ENCODE peak calls at places on chromosomes 3 and 15, in eight cellular contexts. C is NCI-H1092; B is C1 segment of cervical spinal cord; D is colonic mucosa; A is DMS53; P is activated CD8-positive, alpha-beta T cell treated with anti-CD3 and anti-CD28 coated beads, Interleukin-2, amount 10 ng/mL, durations not matched to agents 7 days and 5 days; O is tibial artery; Y is HTR-8/SVneo. Z is an unnamed sample.

GRCh38 chr15:48996276-48996675 is 32.6 kb upstream of the SHC4 start:
- DNase-seq in D (no peak), Y (no peak), C (no peak), A (no peak), B (no peak), P (no peak), O (no peak), Z (no peak)

GRCh38 chr3:13107661-13108060 is 34.4 kb upstream of the IQSEC1 start:
- DNase-seq in O (no peak), B (no peak), A (no peak), Y (no peak), C (no peak), D (no peak), P (no peak), Z (no peak)

GRCh38 chr3:154428369-154429206 is 1.4 kb downstream of the GPR149 start:
- DNase-seq in C (no peak), P (no peak), D (no peak), O (no peak), B (no peak), A (peak), Y (no peak), Z (no peak)

GRCh38 chr3:18062289-18063025 is 320.0 kb upstream of the TBC1D5 start:
- DNase-seq in Y (no peak), O (no peak), C (no peak), P (no peak), D (no peak), A (no peak), B (no peak), Z (no peak)

GRCh38 chr3:158920375-158920774 is 118.5 kb downstream of the MFSD1 start:
- DNase-seq in C (no peak), B (no peak), P (no peak), A (no peak), Y (no peak), D (no peak), O (no peak), Z (no peak)

GRCh38 chr15:91984006-91984405 is 130.5 kb downstream of the SLCO3A1 start:
- DNase-seq in P (no peak), C (no peak), D (no peak), A (no peak), Y (no peak), B (no peak), O (no peak), Z (no peak)

GRCh38 chr3:174986685-174987084 is 127.6 kb downstream of the NAALADL2 start:
- DNase-seq in B (no peak), P (no peak), O (no peak), C (no peak), D (no peak), A (peak), Y (peak), Z (no peak)

GRCh38 chr3:9040996-9041395 is 77.7 kb upstream of the RAD18 start:
- DNase-seq in D (no peak), P (no peak), Y (no peak), O (no peak), A (no peak), B (no peak), C (no peak), Z (no peak)

GRCh38 chr3:158528306-158528705 is 42.7 kb upstream of the MLF1 start:
- DNase-seq in D (no peak), C (no peak), P (no peak), O (no peak), A (no peak), B (no peak), Y (no peak), Z (no peak)

GRCh38 chr3:115571413-115571812 is 51.9 kb upstream of the GAP43 start:
- DNase-seq in C (no peak), P (no peak), D (no peak), B (no peak), O (no peak), A (no peak), Y (no peak), Z (no peak)

GRCh38 chr15:44275431-44275830 is 13.1 kb upstream of the GOLM2 start:
- DNase-seq in P (no peak), O (no peak), Y (no peak), B (no peak), A (no peak), D (no peak), C (no peak), Z (no peak)

GRCh38 chr3:191768421-191768820 is 307.5 kb downstream of the PYDC2 start:
- DNase-seq in O (no peak), B (no peak), C (no peak), Y (no peak), P (no peak), D (no peak), A (peak), Z (no peak)

GRCh38 chr3:47850803-47851417 is 48.0 kb downstream of the DHX30 start:
- DNase-seq in O (no peak), Y (no peak), C (no peak), D (no peak), B (no peak), A (no peak), P (no peak), Z (no peak)

GRCh38 chr3:43641306-43642114 is 19.7 kb upstream of the ANO10 start:
- DNase-seq in P (no peak), Y (no peak), B (no peak), A (no peak), D (no peak), C (no peak), O (no peak), Z (no peak)

GRCh38 chr3:112187300-112187699 is 54.3 kb upstream of the GCSAM start:
- DNase-seq in B (no peak), P (no peak), D (no peak), O (no peak), C (no peak), A (no peak), Y (no peak), Z (no peak)

Z was measured in LNCaP clone FGC.